ENCODE peak calls at places on chromosomes 7 and 10, in nine cellular contexts. J, I, S, G, A, Z, N, K and F are unnamed samples.

GRCh38 chr7:64876792-64877713 is 26.0 kb upstream of the ZNF273 start:
- DNase-seq in J (peak), I (no peak), S (peak), G (peak), A (no peak), Z (peak), N (peak), K (peak), F (peak)

GRCh38 chr7:36381056-36381455 is 8.6 kb upstream of the ANLN start:
- DNase-seq in J (no peak), I (no peak), S (no peak), G (no peak), A (no peak), Z (no peak), N (no peak), K (no peak), F (no peak)

GRCh38 chr10:44696496-44696895 is 214.6 kb upstream of the TMEM72 start:
- DNase-seq in J (no peak), I (no peak), S (no peak), G (no peak), A (no peak), Z (no peak), N (peak), K (no peak), F (no peak)

GRCh38 chr10:102674566-102674965 is 30.3 kb downstream of the TRIM8 start:
- DNase-seq in J (no peak), I (no peak), S (no peak), G (no peak), A (no peak), Z (no peak), N (no peak), K (no peak), F (no peak)

GRCh38 chr10:132297521-132297920 is 10.2 kb downstream of the STK32C start:
- DNase-seq in J (no peak), I (no peak), S (no peak), G (no peak), A (no peak), Z (no peak), N (no peak), K (no peak), F (no peak)

GRCh38 chr10:34200355-34200901 is 614.7 kb downstream of the PARD3 start:
- DNase-seq in J (peak), I (no peak), S (no peak), G (peak), A (no peak), Z (no peak), N (no peak), K (no peak), F (no peak)

GRCh38 chr7:130274983-130275649 is 8.5 kb downstream of the CPA2 start:
- DNase-seq in J (peak), I (no peak), S (no peak), G (no peak), A (no peak), Z (no peak), N (no peak), K (no peak), F (no peak)

GRCh38 chr10:130438861-130439260 is 302.7 kb downstream of the GLRX3 start:
- DNase-seq in J (no peak), I (no peak), S (no peak), G (no peak), A (no peak), Z (no peak), N (no peak), K (no peak), F (no peak)

GRCh38 chr10:102422586-102423129 is 2.0 kb downstream of the FBXL15 start:
- DNase-seq in J (no peak), I (no peak), S (peak), G (peak), A (no peak), Z (peak), N (peak), K (peak), F (peak)

GRCh38 chr7:116801092-116801710 is 61.2 kb upstream of the CAPZA2 start:
- DNase-seq in J (no peak), I (no peak), S (no peak), G (no peak), A (no peak), Z (no peak), N (peak), K (no peak), F (no peak)

GRCh38 chr7:80634505-80634904 is 3.9 kb upstream of the CD36 start:
- DNase-seq in J (no peak), I (no peak), S (no peak), G (peak), A (no peak), Z (no peak), N (peak), K (no peak), F (no peak)

GRCh38 chr7:88111136-88111748 is 108.6 kb downstream of the SRI start:
- DNase-seq in J (peak), I (peak), S (no peak), G (no peak), A (no peak), Z (no peak), N (peak), K (no peak), F (peak)

GRCh38 chr7:457814-458510 is 61.7 kb downstream of the PDGFA start:
- DNase-seq in J (no peak), I (no peak), S (peak), G (no peak), A (no peak), Z (peak), N (no peak), K (no peak), F (no peak)

GRCh38 chr7:95330194-95331003 is 6.1 kb upstream of the PON1 start:
- DNase-seq in J (no peak), I (peak), S (no peak), G (no peak), A (no peak), Z (no peak), N (peak), K (no peak), F (peak)

GRCh38 chr7:18829518-18830252 is 287.8 kb downstream of the TWIST1 start:
- DNase-seq in J (no peak), I (no peak), S (no peak), G (no peak), A (no peak), Z (no peak), N (peak), K (no peak), F (no peak)

GRCh38 chr10:86182150-86182549 is 184.4 kb downstream of the GRID1 start:
- DNase-seq in J (no peak), I (no peak), S (no peak), G (no peak), A (no peak), Z (no peak), N (no peak), K (peak), F (no peak)

GRCh38 chr7:135111379-135111778 is 36.5 kb upstream of the TMEM140 start:
- DNase-seq in J (no peak), I (no peak), S (no peak), G (no peak), A (no peak), Z (no peak), N (peak), K (no peak), F (no peak)

GRCh38 chr7:2613926-2614613 is 17.7 kb upstream of the TTYH3 start:
- DNase-seq in J (peak), I (no peak), S (no peak), G (peak), A (no peak), Z (peak), N (peak), K (peak), F (no peak)

GRCh38 chr7:12731775-12732174 is 44.3 kb downstream of the ARL4A start:
- DNase-seq in J (no peak), I (no peak), S (no peak), G (no peak), A (no peak), Z (no peak), N (no peak), K (no peak), F (no peak)

GRCh38 chr7:140908351-140908750 is 16.4 kb downstream of the BRAF start:
- DNase-seq in J (no peak), I (no peak), S (no peak), G (no peak), A (no peak), Z (no peak), N (no peak), K (no peak), F (no peak)

GRCh38 chr10:31830887-31831286 is 97.7 kb downstream of the ARHGAP12 start:
- DNase-seq in J (no peak), I (no peak), S (no peak), G (no peak), A (no peak), Z (no peak), N (peak), K (no peak), F (no peak)

GRCh38 chr10:13485623-13486022 is 43.2 kb downstream of the BEND7 start:
- DNase-seq in J (no peak), I (no peak), S (no peak), G (no peak), A (no peak), Z (no peak), N (peak), K (no peak), F (no peak)

GRCh38 chr7:53602817-53603418 is 567.5 kb downstream of the POM121L12 start:
- DNase-seq in J (no peak), I (no peak), S (no peak), G (no peak), A (no peak), Z (no peak), N (no peak), K (no peak), F (no peak)

GRCh38 chr10:133159950-133160812 is at the start of gene KNDC1:
- DNase-seq in J (no peak), I (no peak), S (peak), G (peak), A (no peak), Z (no peak), N (peak), K (no peak), F (no peak)

GRCh38 chr10:62924344-62924748 is 108.2 kb upstream of the EGR2 start:
- DNase-seq in J (no peak), I (no peak), S (peak), G (no peak), A (no peak), Z (no peak), N (no peak), K (no peak), F (no peak)